ENCODE peak calls at places on chromosomes 4 and X, in five cellular contexts. N is Right ventricle myocardium superior, R is EH, T is NCI-H2029 treated with DMSO at 0.1 percent for 48 hours, U is fibroblast of lung. M is an unnamed sample.

GRCh38 chr4:119510750-119511149 is 117.9 kb downstream of the PDE5A start:
- DNase-seq in N (no peak), R (peak; percentile 92), U (peak; percentile 63), T (no peak), M (no peak)

GRCh38 chrX:152989292-152989658 is 4.6 kb downstream of the PNMA5 start:
- DNase-seq in T (no peak), U (no peak), R (peak; percentile 2), N (no peak), M (no peak)

GRCh38 chr4:7902826-7903225 is 36.8 kb downstream of the AFAP1 start:
- DNase-seq in T (no peak), R (no peak), U (no peak), N (no peak), M (no peak)

GRCh38 chr4:84938316-84938715 is 28.2 kb downstream of the WDFY3 start:
- DNase-seq in T (no peak), R (peak; percentile 90), U (peak; percentile 44), N (no peak), M (no peak)

GRCh38 chr4:185730387-185730786 is 81.6 kb downstream of the SORBS2 start:
- DNase-seq in T (no peak), U (peak; percentile 38), R (no peak), N (peak; percentile 55), M (no peak)

GRCh38 chrX:791479-792034 is 161.0 kb downstream of the SHOX start:
- DNase-seq in N (no peak), T (no peak), U (no peak), R (no peak), M (no peak)

GRCh38 chr4:14249226-14249625 is 621.7 kb upstream of the BOD1L1 start:
- DNase-seq in R (no peak), N (no peak), U (no peak), T (no peak), M (no peak)

GRCh38 chrX:115940888-115941332 is 229.6 kb upstream of the AGTR2 start:
- DNase-seq in T (no peak), R (no peak), U (peak; percentile 0), N (no peak), M (peak; percentile 91)

GRCh38 chrX:122134291-122134690 is 1049.8 kb upstream of the GRIA3 start:
- DNase-seq in T (no peak), N (peak; percentile 44), U (no peak), R (peak; percentile 20), M (no peak)

GRCh38 chrX:16516473-16516872 is 133.5 kb upstream of the S100G start:
- DNase-seq in T (no peak), R (peak; percentile 71), U (no peak), N (no peak), M (no peak)

GRCh38 chr4:19406789-19407188 is 844.9 kb upstream of the SLIT2 start:
- DNase-seq in R (no peak), T (no peak), N (no peak), U (no peak), M (no peak)

GRCh38 chr4:109985993-109986640 is 73.4 kb downstream of the EGF start:
- DNase-seq in N (no peak), U (no peak), T (no peak), R (peak; percentile 17), M (no peak)

GRCh38 chr4:102527695-102528094 is 26.5 kb downstream of the NFKB1 start:
- DNase-seq in R (no peak), U (no peak), T (no peak), N (no peak), M (no peak)

GRCh38 chrX:46140272-46140671 is 404.9 kb downstream of the ZNF674 start:
- DNase-seq in N (no peak), U (no peak), T (no peak), R (no peak), M (no peak)

GRCh38 chr4:175413561-175413960 is 398.5 kb downstream of the GPM6A start:
- DNase-seq in R (no peak), N (no peak), T (no peak), U (no peak), M (no peak)

GRCh38 chr4:52368895-52369294 is 290.2 kb downstream of the USP46 start:
- DNase-seq in U (no peak), N (no peak), T (peak; percentile 35), R (no peak), M (peak; percentile 21)

M was measured in NCI-H1092.